ENCODE peak calls at places on chromosomes 7 and 10, in nine cellular contexts. Z is stimulated activated CD8-positive, alpha-beta memory T cell treated with anti-CD3 and anti-CD28 coated beads, Interleukin-4, amount 100 ng/mL, for 24 hours; K is natural killer cell treated with Interleukin-12 subunit alpha and Interleukin-12 subunit beta and Interleukin-15 and Interleukin-18, amount 100 ng/mL, for 72 hours; I is tibial artery; W is posterior cingulate gyrus; X is cardiac muscle cell; M is activated naive CD4-positive, alpha-beta T cell treated with anti-CD3 and anti-CD28 coated beads for 36 hours; T is globus pallidus; H is EH. D is an unnamed sample.

GRCh38 chr7:21960922-21961321 is 15.2 kb upstream of the CDCA7L start:
- DNase-seq in K (no peak), W (no peak), Z (no peak), H (peak; percentile 87), I (no peak), T (no peak), X (no peak), M (no peak), D (peak; percentile 92)

GRCh38 chr7:15620491-15621185 is 58.8 kb upstream of the AGMO start:
- DNase-seq in I (no peak), Z (no peak), T (no peak), H (no peak), X (no peak), M (no peak), W (no peak), K (no peak), D (peak; percentile 20)

GRCh38 chr10:70832852-70833542 is 17.2 kb downstream of the SGPL1 start:
- DNase-seq in Z (no peak), K (no peak), X (no peak), H (peak; percentile 96), I (no peak), W (no peak), T (no peak), M (peak; percentile 20), D (peak; percentile 91)

GRCh38 chr7:142873281-142873784 is 12.2 kb downstream of the TRPV6 start:
- DNase-seq in T (no peak), M (peak; percentile 42), Z (no peak), K (no peak), W (no peak), H (peak; percentile 8), I (no peak), X (no peak), D (peak; percentile 6)

GRCh38 chr7:131843862-131844261 is 287.4 kb upstream of the PODXL start:
- DNase-seq in M (no peak), W (no peak), Z (no peak), T (no peak), H (peak; percentile 71), K (no peak), X (peak; percentile 46), I (no peak), D (no peak)

GRCh38 chr7:23597064-23597907 is at the start of gene CCDC126:
- DNase-seq in M (peak; percentile 83), H (peak; percentile 91), I (peak; percentile 92), K (peak; percentile 90), T (peak; percentile 85), W (peak; percentile 89), Z (peak; percentile 79), X (peak; percentile 95), D (peak; percentile 91)

GRCh38 chr10:52004342-52004949 is 305.1 kb upstream of the CSTF2T start:
- DNase-seq in T (peak; percentile 7), H (peak; percentile 50), W (no peak), X (peak; percentile 42), I (no peak), K (no peak), Z (no peak), M (no peak), D (peak; percentile 76)

GRCh38 chr7:47326220-47326619 is 255.7 kb downstream of the TNS3 start:
- DNase-seq in T (no peak), M (no peak), W (no peak), H (peak; percentile 75), K (no peak), I (no peak), X (no peak), Z (no peak), D (peak; percentile 92)

GRCh38 chr7:11434371-11434770 is 397.6 kb downstream of the THSD7A start:
- DNase-seq in W (no peak), I (no peak), T (no peak), K (no peak), Z (no peak), H (no peak), X (no peak), M (no peak), D (no peak)

GRCh38 chr10:80463868-80464267 is 9.8 kb downstream of the TSPAN14 start:
- DNase-seq in X (no peak), I (no peak), K (no peak), W (no peak), H (no peak), T (no peak), M (no peak), Z (no peak), D (no peak)